ENCODE peak calls at places on chromosome 2, in four cellular contexts. E is neural progenitor cell, B is MM.1S, Z is HCT116. P is an unnamed sample.

GRCh38 chr2:178119181-178119922 is 7.1 kb downstream of the RBM45 start:
- DNase-seq in Z (no peak), E (no peak), B (no peak), P (no peak)

GRCh38 chr2:220310326-220310936 is 683.0 kb downstream of the SLC4A3 start:
- DNase-seq in Z (no peak), E (no peak), B (no peak), P (no peak)

GRCh38 chr2:10009811-10010781 is 33.3 kb upstream of the KLF11 start:
- DNase-seq in B (no peak), E (no peak), Z (no peak), P (no peak)

GRCh38 chr2:74632209-74632938 is 15.8 kb downstream of the M1AP start:
- DNase-seq in E (peak), B (no peak), Z (peak), P (peak)

GRCh38 chr2:201638331-201638730 is 5.0 kb downstream of the TMEM237 start:
- DNase-seq in E (no peak), Z (no peak), B (no peak), P (no peak)

GRCh38 chr2:70104231-70105111 is 17.2 kb downstream of the PCBP1 start:
- DNase-seq in Z (no peak), E (no peak), B (no peak), P (peak)

GRCh38 chr2:120904825-120905224 is 169.2 kb downstream of the GLI2 start:
- DNase-seq in Z (no peak), B (no peak), E (no peak), P (peak)

GRCh38 chr2:229269986-229270385 is 1.1 kb downstream of the PID1 start:
- DNase-seq in B (no peak), E (no peak), Z (no peak), P (no peak)

GRCh38 chr2:71930073-71930681 is 217.5 kb downstream of the CYP26B1 start:
- DNase-seq in E (no peak), Z (no peak), B (no peak), P (peak)

GRCh38 chr2:177246000-177246399 is 18.5 kb downstream of the NFE2L2 start:
- DNase-seq in Z (no peak), B (no peak), E (peak), P (no peak)

GRCh38 chr2:44668336-44668735 is 273.2 kb upstream of the SIX3 start:
- DNase-seq in E (peak), B (no peak), Z (peak), P (no peak)

GRCh38 chr2:163401481-163401880 is 334.3 kb downstream of the FIGN start:
- DNase-seq in Z (no peak), B (no peak), E (no peak), P (no peak)

GRCh38 chr2:10028988-10029874 is 14.1 kb upstream of the KLF11 start:
- DNase-seq in B (no peak), E (peak), Z (no peak), P (peak)

GRCh38 chr2:240297553-240298315 is 137.7 kb upstream of the GPC1 start:
- DNase-seq in B (no peak), E (no peak), Z (no peak), P (no peak)

GRCh38 chr2:138201326-138201725 is 237.1 kb downstream of the HNMT start:
- DNase-seq in Z (no peak), E (no peak), B (no peak), P (no peak)

GRCh38 chr2:164039270-164039669 is 303.5 kb upstream of the FIGN start:
- DNase-seq in Z (no peak), E (no peak), B (no peak), P (no peak)

GRCh38 chr2:23380562-23381065 is 4.4 kb upstream of the KLHL29 start:
- DNase-seq in E (no peak), Z (no peak), B (peak), P (no peak)

GRCh38 chr2:26577442-26578433 is 63.4 kb downstream of the CIB4 start:
- DNase-seq in B (peak), E (peak), Z (peak), P (peak)

GRCh38 chr2:33437815-33438214 is 38.6 kb upstream of the RASGRP3 start:
- DNase-seq in Z (no peak), B (no peak), E (no peak), P (no peak)

GRCh38 chr2:86193901-86194567 is 1.2 kb downstream of the IMMT start:
- DNase-seq in B (no peak), E (no peak), Z (no peak), P (peak)

GRCh38 chr2:181072486-181072885 is 92.1 kb downstream of the UBE2E3 start:
- DNase-seq in Z (no peak), B (no peak), E (no peak), P (no peak)

GRCh38 chr2:191933307-191934105 is 86.6 kb upstream of the CAVIN2 start:
- DNase-seq in Z (no peak), B (peak), E (no peak), P (no peak)

GRCh38 chr2:231527955-231528635 is 2.1 kb downstream of the NMUR1 start:
- DNase-seq in B (no peak), E (no peak), Z (no peak), P (no peak)

GRCh38 chr2:237540223-237540775 is 26.1 kb upstream of the PRLH start:
- DNase-seq in E (no peak), Z (no peak), B (no peak), P (no peak)

GRCh38 chr2:174836345-174836999 is 72.2 kb upstream of the CHRNA1 start:
- DNase-seq in Z (no peak), B (no peak), E (no peak), P (peak)

GRCh38 chr2:103484906-103485305 is 723.1 kb downstream of the TMEM182 start:
- DNase-seq in Z (no peak), B (no peak), E (no peak), P (no peak)

GRCh38 chr2:232993231-232993821 is 19.7 kb downstream of the NGEF start:
- DNase-seq in B (no peak), E (no peak), Z (no peak), P (no peak)

GRCh38 chr2:199404841-199405240 is 52.9 kb downstream of the SATB2 start:
- DNase-seq in E (no peak), B (no peak), Z (no peak), P (no peak)

DNA sequence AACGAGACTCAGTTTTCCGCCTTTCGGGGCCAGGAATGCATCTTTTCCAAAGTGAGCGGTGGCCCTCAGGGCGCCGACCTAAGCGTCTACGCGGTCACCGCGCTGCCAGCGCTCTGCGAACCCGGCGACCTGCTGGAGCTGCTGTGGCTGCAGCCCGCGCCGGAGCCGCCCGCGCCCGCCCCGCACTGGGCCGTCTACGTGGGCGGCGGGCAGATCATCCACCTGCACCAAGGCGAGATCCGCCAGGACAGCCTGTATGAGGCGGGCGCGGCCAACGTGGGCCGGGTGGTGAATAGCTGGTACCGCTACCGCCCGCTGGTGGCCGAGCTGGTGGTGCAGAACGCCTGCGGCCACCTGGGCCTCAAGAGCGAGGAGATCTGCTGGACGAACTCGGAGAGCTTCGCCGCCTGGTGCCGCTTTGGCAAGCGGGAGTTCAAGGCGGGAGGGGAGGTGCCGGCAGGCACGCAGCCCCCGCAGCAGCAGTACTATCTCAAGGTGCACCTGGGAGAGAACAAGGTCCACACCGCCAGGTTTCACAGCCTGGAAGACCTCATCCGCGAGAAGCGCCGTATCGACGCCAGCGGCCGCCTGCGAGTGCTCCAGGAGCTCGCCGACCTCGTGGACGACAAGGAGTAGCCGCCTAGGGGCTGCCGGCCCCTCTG is 1.8 kb downstream of the LRATD1 start:
- DNase-seq in Z (no peak), E (peak), B (peak), P (peak)
- TF ChIP-seq EZH2 in Z (no peak), E (peak), B (no peak), P (no peak)

GRCh38 chr2:168956392-168956791 is 55.3 kb downstream of the G6PC2 start:
- DNase-seq in B (no peak), Z (no peak), E (no peak), P (no peak)

GRCh38 chr2:168962636-168963035 is 61.5 kb downstream of the G6PC2 start:
- DNase-seq in Z (no peak), E (no peak), B (no peak), P (no peak)

GRCh38 chr2:168964251-168964807 is 63.2 kb downstream of the G6PC2 start:
- DNase-seq in Z (no peak), B (no peak), E (no peak), P (no peak)

GRCh38 chr2:168961450-168962229 is 60.5 kb downstream of the G6PC2 start:
- DNase-seq in Z (peak), E (peak), B (peak), P (peak)
- TF ChIP-seq EZH2phosphoT487 in Z (no peak), E (no peak), B (no peak), P (no peak)

DNA sequence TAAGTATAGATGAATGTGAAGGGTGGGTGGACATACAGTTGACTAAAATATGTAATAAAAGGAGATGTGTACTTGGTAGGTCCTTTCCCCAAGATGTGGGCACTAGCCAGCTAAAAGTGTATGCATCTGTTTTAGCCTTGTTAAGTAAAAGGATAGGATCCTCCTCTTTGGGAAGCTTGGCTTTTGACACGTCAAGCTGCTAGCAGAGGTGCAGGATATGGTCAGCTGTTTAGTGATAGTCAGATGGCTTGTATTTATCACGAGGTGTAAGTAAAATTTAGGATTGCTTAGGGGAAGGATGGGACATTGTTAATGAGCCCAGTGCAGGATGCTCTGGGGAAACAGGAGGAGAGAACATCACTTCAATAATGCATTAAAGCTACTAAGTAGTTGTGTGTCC is 1.5 kb downstream of the MFSD6 start:
- DNase-seq in E (no peak), Z (no peak), B (no peak), P (no peak)
- H3K4me3 ChIP-seq in E (no peak), Z (peak), B (peak), P (no peak)

GRCh38 chr2:152099655-152100050 is 809 bp upstream of the CACNB4 start:
- DNase-seq in E (no peak), Z (no peak), B (no peak), P (no peak)
- TF ChIP-seq EZH2 in E (no peak), Z (no peak), B (no peak), P (no peak)

DNA sequence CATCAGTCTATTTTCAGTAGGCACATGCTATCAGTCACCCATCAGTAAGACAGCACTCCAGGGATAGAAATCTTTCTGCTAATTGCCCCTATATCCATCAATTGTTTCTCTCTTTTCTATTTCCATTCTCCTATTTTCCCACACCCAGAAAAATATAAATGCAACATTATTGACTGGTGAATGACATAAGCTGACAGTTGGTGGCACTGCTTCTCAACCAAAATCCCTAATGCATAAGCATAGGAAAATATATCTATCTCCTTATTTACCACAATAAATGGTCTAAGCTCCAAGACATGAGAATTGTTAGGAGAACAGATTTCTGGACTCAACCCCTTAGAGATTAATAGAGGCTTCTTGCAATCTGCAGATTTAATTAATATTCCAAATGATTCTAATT is 64.0 kb upstream of the REG3A start:
- DNase-seq in E (no peak), B (no peak), Z (no peak), P (no peak)
- TF ChIP-seq EZH2phosphoT487 in E (no peak), B (no peak), Z (no peak), P (no peak)

GRCh38 chr2:99485411-99485810 is 4.4 kb downstream of the REV1 start:
- DNase-seq in E (no peak), Z (no peak), B (no peak), P (no peak)
- H3K4me3 ChIP-seq in E (no peak), Z (no peak), B (no peak), P (no peak)